ENCODE peak calls at places on chromosomes 13 and 19, in nine cellular contexts. V is brain microvascular endothelial cell, D is hypothalamus, H is C1 segment of cervical spinal cord, T is T-helper 2 cell, R is psoas muscle, M is head of caudate nucleus, F is NCI-H1105, S is ELR. B is an unnamed sample.

GRCh38 chr13:99693812-99694211 is 192.5 kb downstream of the TM9SF2 start:
- DNase-seq in V (no peak), D (no peak), H (no peak), T (no peak), R (no peak), M (no peak), F (no peak), S (no peak), B (no peak)

GRCh38 chr13:19818223-19818842 is 35.6 kb upstream of the PSPC1 start:
- DNase-seq in V (peak), D (peak), H (no peak), T (no peak), R (peak), M (no peak), F (no peak), S (peak), B (peak)

GRCh38 chr19:925087-925911 is 536 bp upstream of the ARID3A start:
- DNase-seq in V (peak), D (peak), H (no peak), T (peak), R (peak), M (peak), F (peak), S (peak), B (peak)

GRCh38 chr13:93861818-93862217 is 617.7 kb downstream of the DCT start:
- DNase-seq in V (peak), D (no peak), H (no peak), T (no peak), R (no peak), M (peak), F (no peak), S (peak), B (no peak)

GRCh38 chr13:85586422-85586831 is 212.8 kb downstream of the SLITRK6 start:
- DNase-seq in V (peak), D (no peak), H (no peak), T (no peak), R (no peak), M (no peak), F (no peak), S (peak), B (no peak)

GRCh38 chr19:16882146-16882545 is 6.7 kb upstream of the F2RL3 start:
- DNase-seq in V (no peak), D (no peak), H (no peak), T (no peak), R (no peak), M (no peak), F (no peak), S (no peak), B (no peak)

GRCh38 chr13:40433577-40433976 is 232.9 kb downstream of the FOXO1 start:
- DNase-seq in V (no peak), D (no peak), H (no peak), T (peak), R (no peak), M (no peak), F (no peak), S (peak), B (no peak)

GRCh38 chr19:47609885-47610545 is 1.1 kb downstream of the BICRA start:
- DNase-seq in V (no peak), D (peak), H (no peak), T (peak), R (peak), M (peak), F (peak), S (peak), B (peak)

GRCh38 chr13:79593611-79594275 is 112.8 kb downstream of the NDFIP2 start:
- DNase-seq in V (peak), D (no peak), H (no peak), T (no peak), R (no peak), M (no peak), F (no peak), S (peak), B (no peak)

GRCh38 chr13:26853272-26853818 is 92.8 kb upstream of the GPR12 start:
- DNase-seq in V (no peak), D (no peak), H (no peak), T (no peak), R (no peak), M (no peak), F (no peak), S (no peak), B (no peak)

GRCh38 chr19:42129399-42130253 is 2.6 kb downstream of the POU2F2 start:
- DNase-seq in V (no peak), D (peak), H (no peak), T (no peak), R (peak), M (peak), F (no peak), S (no peak), B (peak)

GRCh38 chr13:19772306-19772705 is 10.4 kb downstream of the PSPC1 start:
- DNase-seq in V (no peak), D (no peak), H (no peak), T (no peak), R (no peak), M (no peak), F (no peak), S (no peak), B (no peak)

GRCh38 chr13:110455941-110456340 is 105.6 kb downstream of the RAB20 start:
- DNase-seq in V (peak), D (peak), H (no peak), T (peak), R (peak), M (peak), F (peak), S (peak), B (peak)

GRCh38 chr13:43441464-43441863 is 345.3 kb downstream of the ENOX1 start:
- DNase-seq in V (no peak), D (no peak), H (no peak), T (no peak), R (no peak), M (no peak), F (no peak), S (no peak), B (no peak)

GRCh38 chr13:110047511-110047910 is 259.4 kb downstream of the COL4A1 start:
- DNase-seq in V (peak), D (no peak), H (no peak), T (no peak), R (no peak), M (no peak), F (peak), S (no peak), B (peak)

GRCh38 chr19:49690073-49690655 is 752 bp upstream of the CPT1C start:
- DNase-seq in V (no peak), D (no peak), H (no peak), T (no peak), R (no peak), M (no peak), F (no peak), S (peak), B (no peak)

GRCh38 chr19:18279516-18280246 is 1.7 kb downstream of the JUND start:
- DNase-seq in V (peak), D (peak), H (peak), T (peak), R (peak), M (peak), F (peak), S (peak), B (peak)

GRCh38 chr19:55325172-55325571 is at the start of gene TMEM150B:
- DNase-seq in V (no peak), D (no peak), H (no peak), T (no peak), R (no peak), M (no peak), F (no peak), S (no peak), B (no peak)

GRCh38 chr19:4390017-4390861 is 10.1 kb downstream of the SH3GL1 start:
- DNase-seq in V (no peak), D (peak), H (no peak), T (no peak), R (peak), M (no peak), F (no peak), S (peak), B (no peak)

GRCh38 chr13:73741111-73741510 is 393.1 kb downstream of the KLF12 start:
- DNase-seq in V (no peak), D (no peak), H (no peak), T (no peak), R (no peak), M (no peak), F (no peak), S (no peak), B (no peak)

GRCh38 chr19:18157465-18158063 is 4.6 kb downstream of the PIK3R2 start:
- DNase-seq in V (no peak), D (peak), H (no peak), T (no peak), R (peak), M (peak), F (peak), S (no peak), B (no peak)